ENCODE peak calls at places on chromosomes 16 and 17, in ten cellular contexts. One of them, this sample, is unnamed.
A peak's percentile ranks its signal among the peaks of the same experiment; 100 is the strongest.

GRCh38 chr17:27559996-27560481 is 70.9 kb upstream of the LGALS9 start:
- DNase-seq in MG63: peak; percentile 74
- DNase-seq in NCI-H1694: peak; percentile 84
- DNase-seq in A549: peak; percentile 60
- DNase-seq in HTR-8/SVneo: peak; percentile 75
- DNase-seq in NCI-H524: peak; percentile 51
- DNase-seq in T1000: no peak
- DNase-seq in kidney tubule cell: peak; percentile 92
- DNase-seq in neuronal stem cell: no peak
- DNase-seq in hippocampal formation: peak; percentile 18
- DNase-seq in this sample: no peak

GRCh38 chr16:56120447-56121155 is 70.7 kb upstream of the GNAO1 start:
- DNase-seq in MG63: no peak
- DNase-seq in NCI-H1694: no peak
- DNase-seq in A549: no peak
- DNase-seq in HTR-8/SVneo: no peak
- DNase-seq in NCI-H524: no peak
- DNase-seq in T1000: no peak
- DNase-seq in kidney tubule cell: no peak
- DNase-seq in neuronal stem cell: no peak
- DNase-seq in hippocampal formation: no peak
- DNase-seq in this sample: no peak

GRCh38 chr16:2089676-2090480 is 42.1 kb downstream of the TSC2 start:
- DNase-seq in MG63: no peak
- DNase-seq in NCI-H1694: no peak
- DNase-seq in A549: no peak
- DNase-seq in HTR-8/SVneo: no peak
- DNase-seq in NCI-H524: no peak
- DNase-seq in T1000: no peak
- DNase-seq in kidney tubule cell: no peak
- DNase-seq in neuronal stem cell: peak; percentile 9
- DNase-seq in hippocampal formation: no peak
- DNase-seq in this sample: no peak

GRCh38 chr17:48023408-48024148 is 14.0 kb downstream of the COPZ2 start:
- DNase-seq in MG63: peak; percentile 97
- DNase-seq in NCI-H1694: peak; percentile 85
- DNase-seq in A549: peak; percentile 91
- DNase-seq in HTR-8/SVneo: peak; percentile 86
- DNase-seq in NCI-H524: peak; percentile 93
- DNase-seq in T1000: peak; percentile 77
- DNase-seq in kidney tubule cell: peak; percentile 84
- DNase-seq in neuronal stem cell: no peak
- DNase-seq in hippocampal formation: peak; percentile 76
- DNase-seq in this sample: peak; percentile 53

GRCh38 chr17:42842286-42842685 is 2.1 kb upstream of the AOC2 start:
- DNase-seq in MG63: peak; percentile 29
- DNase-seq in NCI-H1694: no peak
- DNase-seq in A549: no peak
- DNase-seq in HTR-8/SVneo: no peak
- DNase-seq in NCI-H524: no peak
- DNase-seq in T1000: no peak
- DNase-seq in kidney tubule cell: no peak
- DNase-seq in neuronal stem cell: no peak
- DNase-seq in hippocampal formation: no peak
- DNase-seq in this sample: no peak

GRCh38 chr17:19370493-19370960 is 7.8 kb upstream of the MAPK7 start:
- DNase-seq in MG63: no peak
- DNase-seq in NCI-H1694: no peak
- DNase-seq in A549: no peak
- DNase-seq in HTR-8/SVneo: no peak
- DNase-seq in NCI-H524: no peak
- DNase-seq in T1000: no peak
- DNase-seq in kidney tubule cell: no peak
- DNase-seq in neuronal stem cell: no peak
- DNase-seq in hippocampal formation: no peak
- DNase-seq in this sample: no peak

GRCh38 chr17:60947100-60947499 is 269.4 kb downstream of the BCAS3 start:
- DNase-seq in MG63: peak; percentile 53
- DNase-seq in NCI-H1694: no peak
- DNase-seq in A549: no peak
- DNase-seq in HTR-8/SVneo: no peak
- DNase-seq in NCI-H524: no peak
- DNase-seq in T1000: no peak
- DNase-seq in kidney tubule cell: no peak
- DNase-seq in neuronal stem cell: no peak
- DNase-seq in hippocampal formation: no peak
- DNase-seq in this sample: no peak

GRCh38 chr17:81870155-81870977 is 771 bp downstream of the ARHGDIA start:
- DNase-seq in MG63: peak; percentile 70
- DNase-seq in NCI-H1694: no peak
- DNase-seq in A549: peak; percentile 69
- DNase-seq in HTR-8/SVneo: no peak
- DNase-seq in NCI-H524: peak; percentile 66
- DNase-seq in T1000: no peak
- DNase-seq in kidney tubule cell: peak; percentile 56
- DNase-seq in neuronal stem cell: no peak
- DNase-seq in hippocampal formation: no peak
- DNase-seq in this sample: peak; percentile 66

GRCh38 chr16:85648782-85649181 is 35.7 kb downstream of the GSE1 start:
- DNase-seq in MG63: no peak
- DNase-seq in NCI-H1694: no peak
- DNase-seq in A549: no peak
- DNase-seq in HTR-8/SVneo: no peak
- DNase-seq in NCI-H524: no peak
- DNase-seq in T1000: no peak
- DNase-seq in kidney tubule cell: no peak
- DNase-seq in neuronal stem cell: no peak
- DNase-seq in hippocampal formation: no peak
- DNase-seq in this sample: no peak

GRCh38 chr16:18932243-18932997 is 6.2 kb upstream of the SMG1 start:
- DNase-seq in MG63: peak; percentile 88
- DNase-seq in NCI-H1694: no peak
- DNase-seq in A549: no peak
- DNase-seq in HTR-8/SVneo: no peak
- DNase-seq in NCI-H524: no peak
- DNase-seq in T1000: no peak
- DNase-seq in kidney tubule cell: peak; percentile 86
- DNase-seq in neuronal stem cell: peak; percentile 21
- DNase-seq in hippocampal formation: no peak
- DNase-seq in this sample: no peak

GRCh38 chr17:8300629-8301242 is 5.5 kb upstream of the SLC25A35 start:
- DNase-seq in MG63: peak; percentile 63
- DNase-seq in NCI-H1694: peak; percentile 54
- DNase-seq in A549: peak; percentile 87
- DNase-seq in HTR-8/SVneo: peak; percentile 90
- DNase-seq in NCI-H524: peak; percentile 54
- DNase-seq in T1000: no peak
- DNase-seq in kidney tubule cell: peak; percentile 79
- DNase-seq in neuronal stem cell: peak; percentile 51
- DNase-seq in hippocampal formation: peak; percentile 80
- DNase-seq in this sample: peak; percentile 55

GRCh38 chr16:88465387-88465983 is 12.4 kb downstream of the ZFPM1 start:
- DNase-seq in MG63: no peak
- DNase-seq in NCI-H1694: no peak
- DNase-seq in A549: no peak
- DNase-seq in HTR-8/SVneo: no peak
- DNase-seq in NCI-H524: peak; percentile 87
- DNase-seq in T1000: no peak
- DNase-seq in kidney tubule cell: no peak
- DNase-seq in neuronal stem cell: no peak
- DNase-seq in hippocampal formation: no peak
- DNase-seq in this sample: no peak

GRCh38 chr17:42347198-42347597 is 41.0 kb downstream of the STAT3 start:
- DNase-seq in MG63: peak; percentile 83
- DNase-seq in NCI-H1694: no peak
- DNase-seq in A549: peak; percentile 37
- DNase-seq in HTR-8/SVneo: peak; percentile 45
- DNase-seq in NCI-H524: no peak
- DNase-seq in T1000: peak; percentile 69
- DNase-seq in kidney tubule cell: peak; percentile 68
- DNase-seq in neuronal stem cell: no peak
- DNase-seq in hippocampal formation: no peak
- DNase-seq in this sample: no peak

GRCh38 chr16:75486014-75486404 is 9.2 kb downstream of the CHST6 start:
- DNase-seq in MG63: no peak
- DNase-seq in NCI-H1694: peak; percentile 4
- DNase-seq in A549: no peak
- DNase-seq in HTR-8/SVneo: no peak
- DNase-seq in NCI-H524: no peak
- DNase-seq in T1000: no peak
- DNase-seq in kidney tubule cell: no peak
- DNase-seq in neuronal stem cell: no peak
- DNase-seq in hippocampal formation: no peak
- DNase-seq in this sample: no peak

GRCh38 chr16:3087243-3087791 is 11.8 kb downstream of the ZSCAN10 start:
- DNase-seq in MG63: no peak
- DNase-seq in NCI-H1694: no peak
- DNase-seq in A549: peak; percentile 26
- DNase-seq in HTR-8/SVneo: no peak
- DNase-seq in NCI-H524: no peak
- DNase-seq in T1000: no peak
- DNase-seq in kidney tubule cell: no peak
- DNase-seq in neuronal stem cell: no peak
- DNase-seq in hippocampal formation: no peak
- DNase-seq in this sample: no peak

GRCh38 chr17:8436169-8436932 is 667 bp downstream of the NDEL1 start:
- DNase-seq in MG63: peak; percentile 69
- DNase-seq in NCI-H1694: peak; percentile 4
- DNase-seq in A549: peak; percentile 64
- DNase-seq in HTR-8/SVneo: peak; percentile 70
- DNase-seq in NCI-H524: peak; percentile 30
- DNase-seq in T1000: peak; percentile 66
- DNase-seq in kidney tubule cell: peak; percentile 66
- DNase-seq in neuronal stem cell: peak; percentile 52
- DNase-seq in hippocampal formation: no peak
- DNase-seq in this sample: peak; percentile 72

GRCh38 chr16:55392701-55393100 is 68.7 kb downstream of the IRX6 start:
- DNase-seq in MG63: no peak
- DNase-seq in NCI-H1694: no peak
- DNase-seq in A549: no peak
- DNase-seq in HTR-8/SVneo: no peak
- DNase-seq in NCI-H524: no peak
- DNase-seq in T1000: no peak
- DNase-seq in kidney tubule cell: peak; percentile 50
- DNase-seq in neuronal stem cell: no peak
- DNase-seq in hippocampal formation: no peak
- DNase-seq in this sample: no peak

GRCh38 chr17:30086896-30087295 is 29.7 kb upstream of the NSRP1 start:
- DNase-seq in MG63: no peak
- DNase-seq in NCI-H1694: no peak
- DNase-seq in A549: no peak
- DNase-seq in HTR-8/SVneo: no peak
- DNase-seq in NCI-H524: no peak
- DNase-seq in T1000: no peak
- DNase-seq in kidney tubule cell: no peak
- DNase-seq in neuronal stem cell: no peak
- DNase-seq in hippocampal formation: no peak
- DNase-seq in this sample: no peak

GRCh38 chr16:47029724-47030123 is 56.2 kb upstream of the DNAJA2 start:
- DNase-seq in MG63: no peak
- DNase-seq in NCI-H1694: no peak
- DNase-seq in A549: no peak
- DNase-seq in HTR-8/SVneo: no peak
- DNase-seq in NCI-H524: no peak
- DNase-seq in T1000: no peak
- DNase-seq in kidney tubule cell: no peak
- DNase-seq in neuronal stem cell: no peak
- DNase-seq in hippocampal formation: no peak
- DNase-seq in this sample: no peak

GRCh38 chr17:57412520-57413096 is 156.3 kb downstream of the MSI2 start:
- DNase-seq in MG63: no peak
- DNase-seq in NCI-H1694: no peak
- DNase-seq in A549: no peak
- DNase-seq in HTR-8/SVneo: no peak
- DNase-seq in NCI-H524: no peak
- DNase-seq in T1000: no peak
- DNase-seq in kidney tubule cell: no peak
- DNase-seq in neuronal stem cell: no peak
- DNase-seq in hippocampal formation: no peak
- DNase-seq in this sample: no peak

GRCh38 chr17:10357768-10358167 is 15.0 kb downstream of the MYH13 start:
- DNase-seq in MG63: no peak
- DNase-seq in NCI-H1694: no peak
- DNase-seq in A549: peak; percentile 31
- DNase-seq in HTR-8/SVneo: peak; percentile 18
- DNase-seq in NCI-H524: no peak
- DNase-seq in T1000: no peak
- DNase-seq in kidney tubule cell: no peak
- DNase-seq in neuronal stem cell: no peak
- DNase-seq in hippocampal formation: no peak
- DNase-seq in this sample: peak; percentile 18

GRCh38 chr17:70654706-70655105 is 485.4 kb downstream of the KCNJ2 start:
- DNase-seq in MG63: no peak
- DNase-seq in NCI-H1694: peak; percentile 57
- DNase-seq in A549: no peak
- DNase-seq in HTR-8/SVneo: no peak
- DNase-seq in NCI-H524: no peak
- DNase-seq in T1000: no peak
- DNase-seq in kidney tubule cell: no peak
- DNase-seq in neuronal stem cell: no peak
- DNase-seq in hippocampal formation: peak; percentile 71
- DNase-seq in this sample: no peak

GRCh38 chr16:64287667-64288521 is 834.0 kb downstream of the CDH11 start:
- DNase-seq in MG63: no peak
- DNase-seq in NCI-H1694: no peak
- DNase-seq in A549: no peak
- DNase-seq in HTR-8/SVneo: no peak
- DNase-seq in NCI-H524: no peak
- DNase-seq in T1000: no peak
- DNase-seq in kidney tubule cell: no peak
- DNase-seq in neuronal stem cell: no peak
- DNase-seq in hippocampal formation: no peak
- DNase-seq in this sample: no peak

GRCh38 chr17:79843475-79843916 is 4.3 kb upstream of the CBX4 start:
- DNase-seq in MG63: no peak
- DNase-seq in NCI-H1694: no peak
- DNase-seq in A549: no peak
- DNase-seq in HTR-8/SVneo: no peak
- DNase-seq in NCI-H524: no peak
- DNase-seq in T1000: no peak
- DNase-seq in kidney tubule cell: no peak
- DNase-seq in neuronal stem cell: no peak
- DNase-seq in hippocampal formation: no peak
- DNase-seq in this sample: peak; percentile 32

GRCh38 chr16:75087040-75087979 is 29.3 kb downstream of the LDHD start:
- DNase-seq in MG63: peak; percentile 47
- DNase-seq in NCI-H1694: no peak
- DNase-seq in A549: no peak
- DNase-seq in HTR-8/SVneo: peak; percentile 86
- DNase-seq in NCI-H524: peak; percentile 98
- DNase-seq in T1000: no peak
- DNase-seq in kidney tubule cell: no peak
- DNase-seq in neuronal stem cell: no peak
- DNase-seq in hippocampal formation: no peak
- DNase-seq in this sample: no peak

GRCh38 chr17:62916684-62917571 is 49.1 kb upstream of the TANC2 start:
- DNase-seq in MG63: no peak
- DNase-seq in NCI-H1694: no peak
- DNase-seq in A549: no peak
- DNase-seq in HTR-8/SVneo: no peak
- DNase-seq in NCI-H524: no peak
- DNase-seq in T1000: no peak
- DNase-seq in kidney tubule cell: no peak
- DNase-seq in neuronal stem cell: no peak
- DNase-seq in hippocampal formation: no peak
- DNase-seq in this sample: no peak

GRCh38 chr17:71709271-71709670 is 411.5 kb upstream of the SOX9 start:
- DNase-seq in MG63: no peak
- DNase-seq in NCI-H1694: no peak
- DNase-seq in A549: no peak
- DNase-seq in HTR-8/SVneo: no peak
- DNase-seq in NCI-H524: no peak
- DNase-seq in T1000: no peak
- DNase-seq in kidney tubule cell: no peak
- DNase-seq in neuronal stem cell: no peak
- DNase-seq in hippocampal formation: no peak
- DNase-seq in this sample: no peak

GRCh38 chr16:14196539-14196938 is 125.4 kb downstream of the MRTFB start:
- DNase-seq in MG63: no peak
- DNase-seq in NCI-H1694: no peak
- DNase-seq in A549: no peak
- DNase-seq in HTR-8/SVneo: no peak
- DNase-seq in NCI-H524: no peak
- DNase-seq in T1000: no peak
- DNase-seq in kidney tubule cell: no peak
- DNase-seq in neuronal stem cell: no peak
- DNase-seq in hippocampal formation: no peak
- DNase-seq in this sample: no peak